ENCODE peak calls at places on chromosomes 7 and 10, in seven cellular contexts. D, G, O, T, N, V and R are unnamed samples.
A peak's percentile ranks its signal among the peaks of the same experiment; 100 is the strongest.

GRCh38 chr10:93818086-93818485 is 60.4 kb downstream of the LGI1 start:
- DNase-seq in D (no peak), O (no peak), N (no peak), V (no peak), T (no peak), G (no peak), R (no peak)

GRCh38 chr7:22589641-22590141 is 89.7 kb upstream of the STEAP1B start:
- DNase-seq in G (peak; percentile 90), N (peak; percentile 73), D (no peak), T (peak; percentile 51), O (no peak), V (peak; percentile 97), R (no peak)

GRCh38 chr10:131814567-131815290 is 86.1 kb upstream of the PPP2R2D start:
- DNase-seq in D (no peak), N (peak; percentile 46), O (no peak), V (no peak), G (peak; percentile 36), T (no peak), R (no peak)

GRCh38 chr10:58773351-58773750 is 260.7 kb downstream of the BICC1 start:
- DNase-seq in G (no peak), D (no peak), V (no peak), O (no peak), T (no peak), N (no peak), R (no peak)

GRCh38 chr7:44508328-44508990 is 18.0 kb upstream of the NUDCD3 start:
- DNase-seq in D (no peak), N (no peak), V (no peak), T (no peak), O (no peak), G (no peak), R (no peak)

GRCh38 chr7:121545418-121545817 is 149.3 kb upstream of the FAM3C start:
- DNase-seq in O (no peak), T (no peak), V (no peak), D (no peak), G (no peak), N (no peak), R (no peak)

GRCh38 chr10:63206997-63207952 is 74.1 kb downstream of the NRBF2 start:
- DNase-seq in D (no peak), V (peak; percentile 88), N (no peak), G (no peak), O (peak; percentile 54), T (no peak), R (no peak)

GRCh38 chr7:30934732-30935568 is 23.3 kb downstream of the AQP1 start:
- DNase-seq in G (no peak), O (no peak), N (no peak), T (no peak), V (no peak), D (no peak), R (no peak)

GRCh38 chr10:73991846-73992245 is 6.1 kb upstream of the VCL start:
- DNase-seq in V (no peak), O (no peak), N (peak; percentile 73), D (no peak), T (no peak), G (no peak), R (no peak)

GRCh38 chr10:97131702-97132101 is 54.1 kb downstream of the SLIT1 start:
- DNase-seq in D (no peak), V (peak; percentile 7), T (no peak), G (no peak), O (peak; percentile 10), N (no peak), R (no peak)

GRCh38 chr10:118042336-118042735 is 4.4 kb downstream of the RAB11FIP2 start:
- DNase-seq in T (no peak), D (no peak), G (no peak), V (no peak), N (no peak), O (no peak), R (no peak)

GRCh38 chr10:113932854-113933253 is 78.4 kb downstream of the NHLRC2 start:
- DNase-seq in N (no peak), G (no peak), O (no peak), T (no peak), V (no peak), D (no peak), R (no peak)

GRCh38 chr10:71684356-71685173 is 35.0 kb downstream of the C10orf105 start:
- DNase-seq in O (no peak), T (no peak), V (no peak), G (no peak), N (no peak), D (no peak), R (no peak)

GRCh38 chr10:47183726-47184084 is 116.3 kb upstream of the GDF10 start:
- DNase-seq in N (peak; percentile 38), O (no peak), D (no peak), T (no peak), G (peak; percentile 44), V (peak; percentile 14), R (no peak)

GRCh38 chr7:3393862-3394261 is 92.8 kb downstream of the SDK1 start:
- DNase-seq in O (no peak), N (no peak), T (no peak), V (peak; percentile 16), G (no peak), D (no peak), R (no peak)

GRCh38 chr10:99631496-99631895 is 11.3 kb upstream of the SLC25A28 start:
- DNase-seq in V (peak; percentile 16), G (no peak), D (no peak), T (no peak), O (no peak), N (no peak), R (no peak)

GRCh38 chr7:149505551-149505950 is 7.9 kb upstream of the ZNF746 start:
- DNase-seq in O (no peak), V (no peak), N (no peak), G (no peak), D (no peak), T (no peak), R (no peak)

GRCh38 chr7:2661096-2661449 is 26.9 kb upstream of the AMZ1 start:
- DNase-seq in D (no peak), T (no peak), N (no peak), O (no peak), V (no peak), G (no peak), R (no peak)

GRCh38 chr7:112079671-112080070 is 126.5 kb downstream of the DOCK4 start:
- DNase-seq in D (no peak), O (no peak), V (peak; percentile 44), N (no peak), G (no peak), T (no peak), R (no peak)

GRCh38 chr10:13158401-13158800 is 3.0 kb upstream of the MCM10 start:
- DNase-seq in D (peak; percentile 32), G (no peak), N (no peak), O (no peak), T (no peak), V (no peak), R (no peak)

GRCh38 chr10:34727595-34728033 is 87.5 kb downstream of the PARD3 start:
- DNase-seq in T (no peak), G (no peak), O (no peak), N (peak; percentile 68), D (no peak), V (peak; percentile 43), R (no peak)

GRCh38 chr10:3295501-3296005 is 123.0 kb upstream of the PITRM1 start:
- DNase-seq in N (no peak), D (no peak), G (no peak), V (no peak), T (no peak), O (no peak), R (no peak)

DNA sequence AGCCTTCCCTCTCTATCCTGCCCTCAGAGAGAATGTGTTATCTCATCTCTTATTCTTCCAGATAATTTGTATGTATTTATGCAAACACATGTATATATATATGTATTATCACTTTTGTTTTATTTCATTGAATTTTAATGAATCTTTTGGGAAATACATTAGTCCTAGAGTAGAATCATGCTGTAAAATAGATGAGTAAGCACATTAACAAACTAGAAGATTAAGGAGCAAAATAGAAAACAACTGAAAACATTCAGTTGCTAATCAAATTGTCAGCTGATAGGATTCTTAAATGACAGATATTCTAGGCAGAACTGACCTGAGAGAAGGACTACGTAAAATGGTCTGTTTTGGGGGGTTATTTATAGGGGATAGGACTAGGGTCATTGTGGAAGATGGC is 11.2 kb downstream of the KLLN start:
- DNase-seq in N (no peak), V (no peak), O (no peak), T (no peak), D (no peak), G (no peak), R (no peak)
- TF ChIP-seq CTCF in N (no peak), V (no peak), O (no peak), T (no peak), D (no peak), G (no peak), R (no peak)

DNA sequence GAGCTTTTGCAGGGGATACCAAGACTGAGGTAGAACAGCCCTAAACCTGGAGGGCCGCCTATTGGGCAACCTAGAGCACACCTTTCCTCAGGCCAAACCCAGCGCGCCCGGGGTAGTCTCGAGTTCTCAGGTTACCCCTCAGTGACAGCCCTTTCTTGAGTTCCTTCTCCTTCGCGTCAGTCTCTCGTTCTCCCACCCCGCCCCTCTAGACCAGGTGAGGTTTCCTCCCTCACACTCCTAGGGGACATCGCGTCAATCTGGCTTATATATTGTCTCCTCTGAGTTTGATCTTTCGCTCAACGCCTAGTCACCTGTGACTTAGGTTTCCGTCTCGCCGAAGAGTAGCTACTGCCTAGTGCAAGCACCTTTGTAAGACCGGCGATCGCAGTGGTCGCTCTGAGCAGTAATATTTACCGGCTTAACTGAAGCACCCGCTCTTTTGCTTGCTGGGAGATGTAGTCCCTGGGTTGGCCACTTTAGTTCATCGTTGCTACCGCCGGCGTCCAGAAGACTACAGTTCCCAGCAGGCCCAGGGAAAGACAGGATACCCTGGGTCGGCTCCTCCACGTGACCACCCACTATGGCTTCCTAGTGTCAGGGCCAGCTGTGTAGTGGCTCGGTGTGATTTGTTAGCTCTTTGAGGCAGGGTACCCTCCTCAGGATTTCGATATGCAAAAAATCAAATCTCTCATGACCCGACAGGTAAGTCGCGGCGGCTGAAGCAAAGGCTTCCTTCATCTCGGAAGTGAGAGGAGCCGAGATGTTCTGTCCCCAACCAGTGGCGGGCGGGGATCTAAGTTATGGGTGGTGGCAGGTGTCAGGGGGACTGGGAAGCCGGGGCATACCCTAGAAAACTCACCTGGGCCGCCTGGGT is at the start of gene VPS50:
- DNase-seq in T (peak; percentile 91), O (peak; percentile 83), V (peak; percentile 97), G (peak; percentile 97), N (peak; percentile 95), D (peak; percentile 85), R (peak; percentile 73)
- TF ChIP-seq CTCF in T (peak; percentile 22), O (no peak), V (no peak), G (no peak), N (no peak), D (no peak), R (no peak)

DNA sequence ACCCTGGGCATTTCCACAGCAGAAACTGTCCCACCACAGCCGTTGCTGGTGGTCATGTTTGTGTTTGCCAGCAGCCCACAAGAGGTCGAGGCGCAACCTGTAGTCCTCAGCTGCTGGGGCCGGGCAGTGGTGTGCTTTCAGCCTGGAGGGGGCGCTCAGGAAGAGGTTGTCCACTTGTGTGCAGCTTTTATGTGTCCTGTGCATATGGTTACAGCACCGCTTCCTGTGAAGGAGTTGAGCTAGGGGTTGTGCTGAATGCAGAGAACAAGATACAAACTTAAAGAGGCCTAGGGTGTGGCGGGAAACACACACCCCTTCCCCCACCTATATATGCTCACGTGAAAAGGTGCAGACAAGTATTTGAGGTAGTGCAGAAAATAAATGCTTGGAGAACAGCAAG is 29.5 kb upstream of the PFKFB3 start:
- DNase-seq in D (no peak), G (no peak), O (no peak), N (no peak), V (no peak), T (no peak), R (no peak)
- TF ChIP-seq CTCF in D (no peak), G (no peak), O (no peak), N (peak; percentile 11), V (no peak), T (no peak), R (no peak)

GRCh38 chr10:127243490-127244272 is 47.3 kb upstream of the INSYN2A start:
- DNase-seq in D (peak; percentile 66), G (no peak), T (no peak), V (peak; percentile 49), N (no peak), O (no peak), R (no peak)
- TF ChIP-seq CTCF in D (peak; percentile 66), G (peak; percentile 14), T (peak; percentile 14), V (peak; percentile 72), N (peak; percentile 57), O (peak; percentile 68), R (no peak)